ENCODE peak calls at places on chromosome 15, in ten cellular contexts. C, M, Y, J, O, Z, P, E, R and F are unnamed samples.

GRCh38 chr15:41207687-41208448 is 22.7 kb downstream of the EXD1 start:
- DNase-seq in C (peak), M (no peak), Y (peak), J (no peak), O (no peak), Z (peak), P (no peak), E (peak), R (peak), F (peak)

GRCh38 chr15:33296856-33297255 is 13.9 kb upstream of the RYR3 start:
- DNase-seq in C (no peak), M (no peak), Y (no peak), J (no peak), O (no peak), Z (no peak), P (no peak), E (no peak), R (no peak), F (no peak)

GRCh38 chr15:41493902-41494189 is 172 bp downstream of the ITPKA start:
- DNase-seq in C (no peak), M (no peak), Y (no peak), J (no peak), O (no peak), Z (no peak), P (no peak), E (no peak), R (no peak), F (no peak)

GRCh38 chr15:70400766-70401541 is 303.2 kb upstream of the TLE3 start:
- DNase-seq in C (no peak), M (no peak), Y (no peak), J (no peak), O (no peak), Z (no peak), P (no peak), E (no peak), R (no peak), F (no peak)

GRCh38 chr15:62483817-62484216 is 318.7 kb upstream of the C2CD4B start:
- DNase-seq in C (no peak), M (no peak), Y (no peak), J (no peak), O (no peak), Z (peak), P (no peak), E (no peak), R (no peak), F (no peak)

GRCh38 chr15:28977377-28978010 is 91.7 kb downstream of the APBA2 start:
- DNase-seq in C (peak), M (no peak), Y (peak), J (peak), O (no peak), Z (peak), P (peak), E (peak), R (no peak), F (peak)

GRCh38 chr15:85174521-85174920 is 192.9 kb downstream of the PDE8A start:
- DNase-seq in C (no peak), M (no peak), Y (no peak), J (no peak), O (no peak), Z (no peak), P (no peak), E (no peak), R (no peak), F (no peak)

GRCh38 chr15:62888628-62889027 is 153.9 kb upstream of the TPM1 start:
- DNase-seq in C (no peak), M (no peak), Y (no peak), J (no peak), O (no peak), Z (peak), P (no peak), E (no peak), R (no peak), F (no peak)

GRCh38 chr15:90889313-90889730 is 5.0 kb downstream of the FES start:
- DNase-seq in C (no peak), M (no peak), Y (no peak), J (no peak), O (peak), Z (no peak), P (no peak), E (no peak), R (no peak), F (no peak)

GRCh38 chr15:90219421-90220141 is 14.2 kb downstream of the CIB1 start:
- DNase-seq in C (no peak), M (no peak), Y (no peak), J (no peak), O (peak), Z (no peak), P (no peak), E (no peak), R (peak), F (no peak)

GRCh38 chr15:66897971-66898370 is 167.4 kb upstream of the SMAD3 start:
- DNase-seq in C (no peak), M (no peak), Y (no peak), J (no peak), O (no peak), Z (no peak), P (no peak), E (no peak), R (no peak), F (no peak)

GRCh38 chr15:62672268-62672667 is 370.3 kb upstream of the TPM1 start:
- DNase-seq in C (no peak), M (no peak), Y (peak), J (peak), O (no peak), Z (peak), P (no peak), E (peak), R (no peak), F (peak)

GRCh38 chr15:37880009-37880834 is 54.2 kb upstream of the TMCO5A start:
- DNase-seq in C (peak), M (no peak), Y (peak), J (peak), O (peak), Z (peak), P (peak), E (peak), R (peak), F (peak)

GRCh38 chr15:40310001-40310959 is 2.5 kb upstream of the PLCB2 start:
- DNase-seq in C (no peak), M (peak), Y (no peak), J (no peak), O (peak), Z (peak), P (no peak), E (peak), R (peak), F (no peak)

GRCh38 chr15:100704281-100705055 is 102.1 kb downstream of the ASB7 start:
- DNase-seq in C (no peak), M (no peak), Y (peak), J (no peak), O (no peak), Z (peak), P (no peak), E (peak), R (no peak), F (peak)

GRCh38 chr15:29687939-29688884 is 134.1 kb downstream of the TJP1 start:
- DNase-seq in C (no peak), M (no peak), Y (no peak), J (no peak), O (no peak), Z (no peak), P (no peak), E (no peak), R (no peak), F (no peak)

GRCh38 chr15:100005013-100005412 is 271.8 kb upstream of the LYSMD4 start:
- DNase-seq in C (no peak), M (no peak), Y (no peak), J (no peak), O (no peak), Z (no peak), P (no peak), E (no peak), R (no peak), F (no peak)

GRCh38 chr15:92395176-92395521 is 1.5 kb downstream of the ST8SIA2 start:
- DNase-seq in C (no peak), M (no peak), Y (no peak), J (no peak), O (no peak), Z (no peak), P (no peak), E (no peak), R (no peak), F (no peak)

DNA sequence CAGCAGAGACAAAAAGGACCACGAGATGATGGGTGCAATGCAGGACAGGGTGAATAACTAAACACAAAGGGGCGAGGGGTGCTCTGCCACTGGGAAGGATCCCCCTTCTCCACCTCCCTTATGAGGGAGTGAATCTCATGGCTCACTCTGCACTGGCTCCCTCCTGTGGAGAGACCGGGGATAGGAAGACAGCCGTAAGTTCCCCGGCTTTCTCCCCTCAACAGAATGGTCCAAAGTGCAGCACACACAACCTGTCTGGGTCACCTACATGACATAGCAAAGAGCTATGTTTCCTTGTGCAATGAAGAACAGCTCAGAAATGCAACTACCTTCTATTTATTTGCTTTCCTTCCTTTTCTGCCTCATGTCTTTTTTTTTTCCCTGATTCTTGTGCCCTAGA is 7.8 kb upstream of the ACSBG1 start:
- DNase-seq in C (no peak), M (no peak), Y (no peak), J (no peak), O (peak), Z (no peak), P (no peak), E (peak), R (peak), F (no peak)
- TF ChIP-seq CTCF in C (peak), M (no peak), Y (peak), J (peak), O (peak), Z (peak), P (peak), E (peak), R (peak), F (peak)

GRCh38 chr15:78177447-78177873 is 28.3 kb downstream of the IDH3A start:
- DNase-seq in C (no peak), M (no peak), Y (no peak), J (no peak), O (peak), Z (no peak), P (no peak), E (peak), R (peak), F (no peak)
- TF ChIP-seq CTCF in C (peak), M (peak), Y (peak), J (peak), O (peak), Z (peak), P (peak), E (peak), R (peak), F (peak)

DNA sequence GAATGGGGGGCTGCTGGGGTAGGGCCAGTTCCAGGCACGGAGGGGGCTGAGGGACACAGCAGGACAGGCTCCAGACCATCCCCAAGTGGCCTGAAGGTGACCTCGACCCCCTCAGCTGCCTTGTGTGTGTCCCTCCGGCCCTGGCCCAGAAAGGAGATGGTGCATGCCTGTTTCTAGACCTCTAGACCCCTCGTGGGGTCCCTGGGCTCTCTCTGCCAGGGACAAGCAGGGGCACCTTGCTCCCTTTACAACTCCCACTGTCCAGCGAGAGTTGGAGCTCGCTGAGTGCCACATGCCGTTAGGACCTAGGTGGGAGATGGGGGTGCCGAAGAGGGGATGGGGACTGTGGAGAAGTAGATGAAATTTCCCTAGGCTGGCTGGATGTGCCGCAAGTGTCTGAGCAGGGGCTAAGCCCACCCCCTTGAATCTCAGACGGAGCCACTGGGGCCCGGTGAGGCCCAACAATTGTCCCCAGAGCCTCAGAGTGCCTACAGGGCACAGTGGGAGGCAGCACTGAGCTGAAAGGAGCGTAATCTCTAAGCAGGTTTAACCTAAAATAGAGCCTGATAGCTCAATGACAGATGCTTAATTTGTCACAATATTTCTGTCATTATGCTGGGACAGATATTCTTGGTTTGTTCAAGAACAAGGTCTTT is 23.7 kb upstream of the KLF13 start:
- DNase-seq in C (no peak), M (no peak), Y (no peak), J (no peak), O (peak), Z (no peak), P (no peak), E (no peak), R (peak), F (no peak)
- TF ChIP-seq CTCF in C (no peak), M (no peak), Y (no peak), J (peak), O (no peak), Z (no peak), P (no peak), E (no peak), R (peak), F (peak)

DNA sequence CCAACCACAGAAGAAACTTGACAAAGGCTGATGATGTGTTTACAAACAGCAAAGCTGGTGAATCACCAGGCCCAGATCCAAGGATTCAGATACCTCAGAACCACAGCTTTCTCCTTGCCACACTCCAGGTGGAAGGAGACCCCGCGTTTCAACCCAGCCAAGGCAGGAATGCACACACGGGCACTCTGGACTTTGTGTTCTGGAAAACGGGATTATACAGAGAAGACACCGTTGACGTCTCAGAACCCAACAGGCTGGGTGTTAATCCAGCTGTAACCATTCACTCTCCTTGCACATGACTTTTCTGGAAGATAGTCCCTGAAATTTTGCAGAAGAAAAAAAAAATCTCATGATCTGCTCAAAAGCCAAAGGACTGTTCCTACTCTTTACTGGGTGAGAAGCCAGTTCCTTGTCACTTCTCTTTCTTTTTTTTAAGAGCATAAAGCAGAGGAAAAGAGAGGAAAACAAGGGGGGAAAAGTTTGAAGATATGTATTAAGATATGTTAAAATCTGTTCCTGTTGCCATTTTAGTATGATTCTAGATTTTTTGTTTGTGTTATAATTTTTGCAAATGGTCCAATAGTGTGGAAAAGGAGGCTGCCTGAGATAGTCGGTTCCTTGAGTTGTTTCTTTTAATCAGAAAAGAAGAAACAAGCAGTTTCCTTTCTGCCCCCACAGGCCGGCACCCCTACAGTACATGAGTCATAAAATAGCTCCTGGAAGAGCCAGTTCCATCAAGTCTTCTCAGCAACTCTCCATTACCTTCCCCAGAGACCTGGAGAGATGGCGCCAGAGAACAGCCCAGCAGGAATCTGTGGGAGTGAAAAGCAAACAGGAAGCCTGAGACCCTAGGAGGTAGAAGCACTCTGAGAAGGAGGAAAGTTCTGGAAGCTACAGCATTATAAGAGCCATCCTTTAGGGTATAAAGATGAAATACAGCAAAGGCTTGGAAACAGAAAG is 73.1 kb downstream of the RORA start:
- DNase-seq in C (no peak), M (no peak), Y (peak), J (no peak), O (no peak), Z (no peak), P (no peak), E (peak), R (no peak), F (no peak)
- TF ChIP-seq CTCF in C (peak), M (no peak), Y (no peak), J (no peak), O (no peak), Z (no peak), P (no peak), E (no peak), R (no peak), F (no peak)

GRCh38 chr15:73950479-73951043 is 24.3 kb downstream of the LOXL1 start:
- DNase-seq in C (no peak), M (no peak), Y (no peak), J (no peak), O (no peak), Z (no peak), P (no peak), E (peak), R (no peak), F (no peak)

GRCh38 chr15:73949496-73949895 is 23.2 kb downstream of the LOXL1 start:
- DNase-seq in C (no peak), M (peak), Y (no peak), J (no peak), O (no peak), Z (no peak), P (no peak), E (no peak), R (no peak), F (no peak)

GRCh38 chr15:73951591-73951990 is 25.3 kb downstream of the LOXL1 start:
- DNase-seq in C (no peak), M (no peak), Y (no peak), J (no peak), O (no peak), Z (no peak), P (no peak), E (no peak), R (no peak), F (no peak)

GRCh38 chr15:73952171-73952912 is 26.1 kb downstream of the LOXL1 start:
- DNase-seq in C (no peak), M (no peak), Y (no peak), J (no peak), O (no peak), Z (no peak), P (no peak), E (no peak), R (no peak), F (no peak)

GRCh38 chr15:73951044-73951561 is 24.8 kb downstream of the LOXL1 start:
- DNase-seq in C (peak), M (peak), Y (peak), J (peak), O (peak), Z (peak), P (peak), E (peak), R (peak), F (peak)
- TF ChIP-seq CTCF in C (peak), M (peak), Y (peak), J (peak), O (peak), Z (peak), P (peak), E (peak), R (peak), F (peak)

GRCh38 chr15:81813215-81813614 is 232.6 kb downstream of the MEX3B start:
- DNase-seq in C (no peak), M (no peak), Y (no peak), J (no peak), O (no peak), Z (no peak), P (no peak), E (no peak), R (no peak), F (peak)
- TF ChIP-seq CTCF in C (peak), M (no peak), Y (no peak), J (no peak), O (peak), Z (peak), P (peak), E (no peak), R (peak), F (peak)